ENCODE peak calls at places on chromosomes 11 and 22, in six cellular contexts. M is neuronal stem cell, H is mesenchymal stem cell, P is IMR-90, C is trophoblast cell, X is H1. E is an unnamed sample.

GRCh38 chr11:97349201-97349600 is 959.4 kb downstream of the JRKL start:
- DNase-seq in M (no peak), C (no peak), H (no peak), P (no peak), X (no peak), E (no peak)

GRCh38 chr11:279966-280761 is 2.0 kb downstream of the NLRP6 start:
- DNase-seq in M (no peak), P (peak; percentile 30), H (no peak), C (no peak), X (peak; percentile 49), E (no peak)

GRCh38 chr11:117972044-117972443 is 14.2 kb upstream of the IL10RA start:
- DNase-seq in X (no peak), P (no peak), H (no peak), C (no peak), M (no peak), E (no peak)

GRCh38 chr22:47199261-47199948 is 437.0 kb downstream of the TBC1D22A start:
- DNase-seq in H (no peak), P (no peak), M (no peak), C (no peak), X (peak; percentile 27), E (peak; percentile 24)

GRCh38 chr11:1773131-1773510 is 9.4 kb upstream of the CTSD start:
- DNase-seq in P (no peak), C (no peak), H (no peak), X (no peak), M (no peak), E (no peak)

GRCh38 chr11:78542007-78542406 is 32.7 kb downstream of the NARS2 start:
- DNase-seq in H (peak; percentile 82), M (no peak), C (no peak), P (peak; percentile 79), X (no peak), E (no peak)

GRCh38 chr11:73225851-73226250 is 7.8 kb downstream of the P2RY2 start:
- DNase-seq in P (no peak), C (no peak), H (no peak), M (no peak), X (no peak), E (no peak)

GRCh38 chr11:44339530-44339883 is 29.6 kb upstream of the ALX4 start:
- DNase-seq in X (no peak), P (no peak), H (no peak), M (no peak), C (no peak), E (no peak)

GRCh38 chr11:6719588-6719987 is 36.4 kb upstream of the MRPL17 start:
- DNase-seq in P (no peak), H (no peak), C (no peak), X (no peak), M (no peak), E (no peak)

GRCh38 chr11:122186439-122187080 is 70.5 kb upstream of the BLID start:
- DNase-seq in P (peak; percentile 97), M (no peak), H (peak; percentile 98), X (no peak), C (no peak), E (no peak)

GRCh38 chr11:33773399-33774355 is 643 bp downstream of the FBXO3 start:
- DNase-seq in P (peak; percentile 43), M (no peak), C (peak; percentile 17), X (peak; percentile 78), H (peak; percentile 24), E (no peak)

GRCh38 chr11:120209750-120210650 is 832 bp upstream of the OAF start:
- DNase-seq in X (no peak), M (no peak), H (peak; percentile 30), P (no peak), C (no peak), E (no peak)

GRCh38 chr11:69287968-69288882 is 5.7 kb upstream of the MYEOV start:
- DNase-seq in X (no peak), P (no peak), C (no peak), M (no peak), H (no peak), E (no peak)
- H4K91ac ChIP-seq in X (no peak overlapping the region), P (no peak overlapping the region), C (no peak overlapping the region), M (no peak overlapping the region), H (no peak overlapping the region), E (no peak overlapping the region)

GRCh38 chr11:130002352-130002845 is at the start of gene PRDM10:
- DNase-seq in X (peak; percentile 90), H (peak; percentile 94), C (peak; percentile 75), P (peak; percentile 87), M (peak; percentile 95), E (peak; percentile 82)
- H4K8ac ChIP-seq in X (peak within 1 kb of the TSS; percentile 99), H (peak within 1 kb of the TSS; percentile 98), C (peak within 1 kb of the TSS; percentile 99), P (peak within 1 kb of the TSS; percentile 100), M (peak within 1 kb of the TSS; percentile 92), E (peak within 1 kb of the TSS; percentile 34)

DNA sequence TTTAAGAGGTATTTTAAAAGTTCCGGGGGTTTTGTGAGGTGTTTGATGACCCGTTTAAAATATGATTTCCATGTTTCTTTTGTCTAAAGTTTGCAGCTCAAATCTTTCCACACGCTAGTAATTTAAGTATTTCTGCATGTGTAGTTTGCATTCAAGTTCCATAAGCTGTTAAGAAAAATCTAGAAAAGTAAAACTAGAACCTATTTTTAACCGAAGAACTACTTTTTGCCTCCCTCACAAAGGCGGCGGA is 193 bp upstream of the MALAT1 start:
- DNase-seq in M (no peak), H (no peak), P (no peak), X (no peak), C (no peak), E (no peak)
- H2BK120ac ChIP-seq in M (no peak overlapping the region), H (peak overlapping the region; percentile 82), P (peak overlapping the region; percentile 96), X (peak overlapping the region; percentile 96), C (peak overlapping the region; percentile 98), E (peak overlapping the region; percentile 11)

GRCh38 chr22:42484506-42484905 is 35.1 kb downstream of the RRP7A start:
- DNase-seq in H (no peak), M (no peak), P (no peak), X (no peak), C (no peak), E (no peak)
- H4K91ac ChIP-seq in H (no peak overlapping the region), M (no peak overlapping the region), P (no peak overlapping the region), X (no peak overlapping the region), C (no peak overlapping the region), E (no peak overlapping the region)

GRCh38 chr22:45163417-45164216 is at the start of gene NUP50:
- DNase-seq in M (peak; percentile 98), P (peak; percentile 96), C (peak; percentile 97), X (peak; percentile 97), H (peak; percentile 96), E (peak; percentile 96)
- H4K8ac ChIP-seq in M (no peak within 1 kb of the TSS), P (peak within 1 kb of the TSS; percentile 69), C (peak within 1 kb of the TSS; percentile 97), X (peak within 1 kb of the TSS; percentile 96), H (peak within 1 kb of the TSS; percentile 90), E (no peak within 1 kb of the TSS)

GRCh38 chr11:22922672-22923071 is 62.4 kb upstream of the CCDC179 start:
- DNase-seq in C (no peak), P (no peak), X (no peak), M (no peak), H (no peak), E (no peak)

GRCh38 chr11:22927793-22928192 is 67.5 kb upstream of the CCDC179 start:
- DNase-seq in C (no peak), P (no peak), M (no peak), X (no peak), H (peak; percentile 7), E (no peak)

GRCh38 chr11:22920939-22921565 is 60.8 kb upstream of the CCDC179 start:
- DNase-seq in P (peak; percentile 76), X (no peak), M (peak; percentile 26), H (peak; percentile 69), C (peak; percentile 1), E (peak; percentile 51)

GRCh38 chr11:22926341-22926740 is 66.1 kb upstream of the CCDC179 start:
- DNase-seq in H (no peak), C (no peak), X (no peak), M (no peak), P (no peak), E (no peak)

GRCh38 chr11:22923561-22923960 is 63.3 kb upstream of the CCDC179 start:
- DNase-seq in C (no peak), M (no peak), H (no peak), P (no peak), X (no peak), E (no peak)
- H2BK120ac ChIP-seq in C (no peak overlapping the region), M (no peak overlapping the region), H (no peak overlapping the region), P (peak overlapping the region; percentile 85), X (no peak overlapping the region), E (no peak overlapping the region)

GRCh38 chr11:101715281-101715680 is 131.5 kb upstream of the TRPC6 start:
- DNase-seq in H (no peak), M (no peak), X (no peak), P (peak; percentile 64), C (no peak), E (no peak)
- H4K91ac ChIP-seq in H (no peak overlapping the region), M (no peak overlapping the region), X (no peak overlapping the region), P (no peak overlapping the region), C (no peak overlapping the region), E (no peak overlapping the region)

GRCh38 chr11:76132268-76132667 is 74.0 kb downstream of the WNT11 start:
- DNase-seq in X (no peak), M (no peak), H (no peak), P (no peak), C (no peak), E (no peak)
- H4K8ac ChIP-seq in X (no peak overlapping the region), M (no peak overlapping the region), H (no peak overlapping the region), P (no peak overlapping the region), C (no peak overlapping the region), E (no peak overlapping the region)

GRCh38 chr22:39003165-39003638 is 10.9 kb upstream of the APOBEC3C start:
- DNase-seq in X (peak; percentile 77), M (peak; percentile 70), P (peak; percentile 86), H (peak; percentile 83), C (peak; percentile 50), E (peak; percentile 91)
- H2BK120ac ChIP-seq in X (peak overlapping the region; percentile 35), M (no peak overlapping the region), P (peak overlapping the region; percentile 41), H (no peak overlapping the region), C (no peak overlapping the region), E (no peak overlapping the region)

GRCh38 chr22:36745301-36745995 is 30.5 kb downstream of the IFT27 start:
- DNase-seq in M (no peak), H (no peak), C (no peak), P (no peak), X (no peak), E (peak; percentile 20)

GRCh38 chr22:36743591-36744412 is 32.1 kb downstream of the IFT27 start:
- DNase-seq in H (no peak), P (no peak), C (no peak), M (no peak), X (no peak), E (peak; percentile 22)

GRCh38 chr22:36743011-36743410 is 32.9 kb downstream of the IFT27 start:
- DNase-seq in X (no peak), P (no peak), C (no peak), M (no peak), H (no peak), E (peak; percentile 23)

GRCh38 chr22:36744413-36744765 is 31.5 kb downstream of the IFT27 start:
- DNase-seq in X (no peak), M (no peak), H (no peak), P (no peak), C (no peak), E (no peak)

DNA sequence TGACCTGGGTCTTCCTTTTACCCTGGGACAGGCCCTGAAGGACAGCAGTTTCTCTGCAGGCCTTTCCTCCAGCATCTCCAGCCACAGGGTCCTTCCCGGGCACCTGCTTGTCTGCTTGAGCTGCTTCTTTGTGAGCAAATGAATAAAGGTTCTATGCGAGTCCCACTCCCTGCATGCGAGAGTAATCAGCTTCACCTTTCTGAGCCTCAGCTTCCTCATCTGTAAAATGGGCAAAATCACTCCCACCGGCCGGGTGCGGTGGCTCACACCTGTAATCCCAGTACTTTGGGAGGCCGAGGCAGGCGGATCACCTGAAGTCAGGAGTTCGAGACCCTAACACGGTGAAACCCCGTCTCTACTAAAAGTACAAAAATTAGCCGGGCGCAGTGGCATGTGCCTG is 31.1 kb downstream of the IFT27 start:
- DNase-seq in H (no peak), P (no peak), M (no peak), X (no peak), C (no peak), E (peak; percentile 11)
- H4K91ac ChIP-seq in H (no peak overlapping the region), P (no peak overlapping the region), M (no peak overlapping the region), X (no peak overlapping the region), C (no peak overlapping the region), E (no peak overlapping the region)